ENCODE peak calls at places on chromosomes 16 and 17, in four cellular contexts. B is H1, C is trophoblast cell, M is neuronal stem cell. W is an unnamed sample. For H3K27me3, the result is how much of the 10 kb centered on the place peaks cover.

GRCh38 chr16:53433930-53434435 is 288 bp upstream of the RBL2 start:
- DNase-seq in C (no peak), M (no peak), B (no peak), W (peak)

GRCh38 chr17:29557085-29557697 is 9.6 kb downstream of the ABHD15 start:
- DNase-seq in C (peak), M (no peak), B (no peak), W (peak)

GRCh38 chr17:54948380-54948779 is 20.1 kb downstream of the COX11 start:
- DNase-seq in B (no peak), M (no peak), C (no peak), W (peak)

GRCh38 chr17:50903604-50904521 is 37.7 kb upstream of the TOB1 start:
- DNase-seq in C (no peak), M (no peak), B (no peak), W (peak)

GRCh38 chr16:83470406-83470805 is 337.4 kb upstream of the HSBP1 start:
- DNase-seq in C (no peak), M (no peak), B (no peak), W (no peak)

GRCh38 chr16:75024591-75024990 is 25.8 kb downstream of the ZNRF1 start:
- DNase-seq in B (no peak), C (no peak), M (no peak), W (no peak)

GRCh38 chr17:79304907-79305306 is 230.3 kb downstream of the ENGASE start:
- DNase-seq in M (no peak), B (no peak), C (no peak), W (no peak)

GRCh38 chr17:78779848-78780247 is 2.2 kb downstream of the CYTH1 start:
- DNase-seq in C (no peak), B (no peak), M (no peak), W (no peak)

GRCh38 chr16:53043462-53043861 is 9.2 kb downstream of the CHD9NB start:
- DNase-seq in C (peak), B (no peak), M (no peak), W (no peak)

GRCh38 chr16:4415538-4416199 is 727 bp downstream of the CORO7 start:
- DNase-seq in C (peak), B (no peak), M (no peak), W (no peak)

GRCh38 chr17:48770954-48771353 is 42.4 kb upstream of the HOXB13 start:
- DNase-seq in B (no peak), C (no peak), M (no peak), W (no peak)

GRCh38 chr17:77096570-77097214 is 44.1 kb upstream of the SEC14L1 start:
- DNase-seq in M (no peak), C (peak), B (no peak), W (peak)

GRCh38 chr17:75266315-75267145 is 4.5 kb downstream of the MIF4GD start:
- DNase-seq in M (no peak), B (no peak), C (no peak), W (no peak)

GRCh38 chr17:64133546-64134215 is 3.7 kb upstream of the ERN1 start:
- DNase-seq in B (no peak), C (peak), M (peak), W (peak)

GRCh38 chr16:65111306-65111705 is 10.6 kb downstream of the CDH11 start:
- DNase-seq in B (no peak), C (no peak), M (no peak), W (no peak)

GRCh38 chr17:49887086-49887743 is 39.3 kb upstream of the TAC4 start:
- DNase-seq in C (peak), B (no peak), M (no peak), W (no peak)

GRCh38 chr16:82715833-82716232 is 89.1 kb downstream of the CDH13 start:
- DNase-seq in C (no peak), B (no peak), M (no peak), W (no peak)

GRCh38 chr17:40828454-40829039 is 6.1 kb upstream of the KRT10 start:
- DNase-seq in B (no peak), M (no peak), C (no peak), W (no peak)

GRCh38 chr16:79054593-79054992 is 545.9 kb downstream of the MAF start:
- DNase-seq in B (no peak), C (no peak), M (no peak), W (no peak)

GRCh38 chr16:67277999-67278772 is 1.1 kb upstream of the PLEKHG4 start:
- DNase-seq in M (no peak), B (no peak), C (no peak), W (peak)

GRCh38 chr16:56193951-56194726 is 2.9 kb downstream of the GNAO1 start:
- DNase-seq in C (peak), B (peak), M (peak), W (peak)
- H3K27me3 ChIP-seq in C (under half), B (under half), M (under half), W (half or more)

DNA sequence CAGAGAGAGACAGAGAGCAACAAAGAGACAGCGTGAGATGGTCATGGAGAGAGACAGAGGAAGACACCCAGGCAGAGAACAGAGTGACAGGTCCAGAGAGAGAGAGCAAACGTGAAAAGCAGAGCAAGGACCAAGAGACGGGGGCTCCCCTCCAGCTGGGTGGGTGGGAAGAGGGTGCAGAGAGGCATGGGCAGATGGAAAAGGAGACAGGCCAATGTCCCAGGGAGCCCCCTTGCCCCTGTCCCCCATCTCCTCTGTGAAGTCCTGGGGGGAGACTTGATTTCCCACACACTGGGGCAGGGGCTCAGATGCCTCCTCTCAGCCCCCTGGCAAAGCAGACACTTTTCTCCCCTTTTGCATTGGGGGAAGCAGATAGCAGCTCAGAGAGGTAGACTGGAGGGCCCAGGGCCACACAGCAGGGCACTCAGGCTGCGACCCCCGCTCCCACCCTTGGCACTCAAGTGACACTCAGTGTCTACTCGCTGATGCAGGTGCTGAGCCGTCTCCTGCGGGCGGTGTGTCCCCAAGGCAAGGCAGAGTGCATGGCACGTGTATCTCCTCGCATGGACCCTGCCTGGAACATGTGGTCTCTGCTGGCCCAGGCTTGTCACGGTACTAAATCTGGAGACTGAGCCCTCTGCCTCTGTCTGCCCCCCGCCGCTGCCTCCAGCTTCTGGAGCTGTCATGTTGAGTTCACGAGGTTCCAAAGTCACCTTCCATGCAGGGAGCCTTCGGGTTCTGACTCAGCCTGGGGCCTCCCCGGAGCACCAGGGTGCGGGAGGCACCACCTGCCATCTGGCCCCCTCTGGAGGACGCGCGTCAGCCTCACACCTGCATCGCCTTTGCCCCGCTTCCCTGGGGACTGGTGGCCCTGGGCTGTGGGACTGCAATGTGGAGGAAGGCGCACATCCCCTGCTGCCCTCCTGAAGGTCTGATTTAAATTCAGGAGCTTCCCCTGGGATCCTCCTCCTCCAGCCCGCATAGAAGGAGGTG is 215.9 kb upstream of the GSE1 start:
- DNase-seq in M (no peak), C (peak), B (no peak), W (peak)
- H3K14ac ChIP-seq in M (peak), C (peak), B (no peak), W (no peak)

DNA sequence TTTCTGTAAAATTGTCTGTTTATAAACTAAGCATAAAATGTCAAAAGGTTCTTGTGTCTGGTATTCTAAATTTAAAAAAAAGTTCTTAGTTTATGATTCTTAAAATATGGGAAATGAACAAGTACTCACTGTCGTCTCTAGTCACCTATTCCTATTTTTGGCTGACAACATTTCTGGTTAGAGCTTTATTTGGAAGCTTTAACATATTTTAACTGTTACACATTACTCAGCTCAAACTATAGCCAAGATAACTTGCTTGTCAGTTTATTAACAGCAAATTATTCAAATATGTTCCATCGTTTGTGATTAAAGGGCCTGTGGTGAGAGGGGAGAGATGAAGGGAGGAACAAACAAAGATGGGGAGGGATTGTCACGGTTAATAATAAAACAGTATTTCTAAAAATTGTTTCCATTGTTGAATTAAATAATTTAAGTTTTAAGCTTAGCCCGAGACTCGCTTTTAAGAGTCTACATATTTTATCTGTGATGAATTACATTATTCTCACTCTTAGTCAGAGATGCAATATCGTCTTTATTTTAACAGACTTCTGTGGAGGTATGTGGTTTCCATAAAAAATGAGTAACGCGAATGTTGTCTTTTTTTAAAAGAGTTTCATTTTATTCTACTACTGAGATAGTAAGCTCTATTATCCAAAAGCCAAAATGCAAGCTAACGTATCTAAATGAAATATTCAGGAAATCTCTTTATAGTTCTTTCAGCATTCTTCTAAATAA is 321.9 kb upstream of the PMFBP1 start:
- DNase-seq in B (no peak), M (no peak), C (no peak), W (no peak)
- H3K18ac ChIP-seq in B (no peak), M (no peak), C (no peak), W (no peak)

GRCh38 chr16:85821441-85821901 is 22.0 kb downstream of the COX4I1 start:
- DNase-seq in B (peak), C (peak), M (peak), W (peak)
- H3K27me3 ChIP-seq in B (under half), C (under half), M (under half), W (under half)

GRCh38 chr16:85490407-85490806 is 122.7 kb upstream of the GSE1 start:
- DNase-seq in C (no peak), M (no peak), B (no peak), W (no peak)
- H3K14ac ChIP-seq in C (no peak), M (no peak), B (no peak), W (no peak)